ENCODE peak calls at places on chromosomes 13 and 19, in nine cellular contexts. B is effector memory CD8-positive, alpha-beta T cell; V is tibial nerve; D is glutamatergic neuron; S is activated CD4-positive, alpha-beta T cell treated with anti-CD3 and anti-CD28 coated beads, Interleukin-2, amount 50 U/mL, for 48 hours; Q is activated naive CD4-positive, alpha-beta T cell treated with anti-CD3 and anti-CD28 coated beads for 36 hours; T is AG10803; C is HFFc6; H is transverse colon. Y is an unnamed sample.

GRCh38 chr13:36533806-36534205 is 101.5 kb downstream of the CCNA1 start:
- DNase-seq in B (no peak), V (no peak), D (no peak), S (no peak), Q (no peak), T (no peak), C (no peak), H (no peak), Y (no peak)

GRCh38 chr13:72808917-72809500 is 27.1 kb downstream of the PIBF1 start:
- DNase-seq in B (no peak), V (no peak), D (no peak), S (no peak), Q (no peak), T (peak), C (no peak), H (no peak), Y (peak)

GRCh38 chr13:23322353-23323336 is 110.9 kb downstream of the SACS start:
- DNase-seq in B (no peak), V (no peak), D (no peak), S (no peak), Q (no peak), T (peak), C (no peak), H (no peak), Y (no peak)

GRCh38 chr19:6947745-6948144 is 60.4 kb downstream of the ADGRE1 start:
- DNase-seq in B (no peak), V (no peak), D (no peak), S (peak), Q (peak), T (peak), C (peak), H (no peak), Y (no peak)

GRCh38 chr13:73223372-73223781 is 164.6 kb downstream of the KLF5 start:
- DNase-seq in B (no peak), V (no peak), D (no peak), S (peak), Q (peak), T (no peak), C (no peak), H (no peak), Y (no peak)

GRCh38 chr19:45153339-45154063 is 7.3 kb downstream of the NKPD1 start:
- DNase-seq in B (no peak), V (no peak), D (peak), S (peak), Q (peak), T (peak), C (no peak), H (peak), Y (peak)

GRCh38 chr19:10885241-10886169 is 14.2 kb downstream of the CARM1 start:
- DNase-seq in B (no peak), V (no peak), D (no peak), S (no peak), Q (no peak), T (no peak), C (no peak), H (no peak), Y (no peak)

GRCh38 chr13:112545866-112546265 is 42.1 kb downstream of the TUBGCP3 start:
- DNase-seq in B (no peak), V (no peak), D (no peak), S (no peak), Q (no peak), T (peak), C (peak), H (no peak), Y (no peak)

GRCh38 chr19:40907968-40908735 is 26.1 kb upstream of the CYP2A7 start:
- DNase-seq in B (peak), V (no peak), D (peak), S (peak), Q (peak), T (no peak), C (no peak), H (no peak), Y (no peak)

GRCh38 chr13:108981407-108981806 is 352.0 kb downstream of the MYO16 start:
- DNase-seq in B (no peak), V (no peak), D (no peak), S (no peak), Q (no peak), T (no peak), C (no peak), H (no peak), Y (no peak)

GRCh38 chr19:55585658-55586339 is 5.2 kb upstream of the ZNF579 start:
- DNase-seq in B (no peak), V (no peak), D (peak), S (peak), Q (peak), T (peak), C (peak), H (peak), Y (peak)

GRCh38 chr13:107865643-107866006 is 349.7 kb downstream of the LIG4 start:
- DNase-seq in B (no peak), V (no peak), D (no peak), S (no peak), Q (no peak), T (no peak), C (no peak), H (no peak), Y (peak)

GRCh38 chr19:1601613-1602064 is 3.6 kb downstream of the UQCR11 start:
- DNase-seq in B (no peak), V (no peak), D (no peak), S (no peak), Q (no peak), T (no peak), C (no peak), H (no peak), Y (no peak)

GRCh38 chr19:29775575-29775900 is 36.3 kb upstream of the CCNE1 start:
- DNase-seq in B (no peak), V (no peak), D (no peak), S (no peak), Q (no peak), T (no peak), C (no peak), H (no peak), Y (no peak)

GRCh38 chr13:24274452-24274971 is 34.9 kb upstream of the C1QTNF9 start:
- DNase-seq in B (peak), V (no peak), D (no peak), S (peak), Q (peak), T (no peak), C (no peak), H (peak), Y (no peak)

GRCh38 chr19:57888494-57889231 is at the start of gene ZNF814:
- DNase-seq in B (peak), V (peak), D (peak), S (peak), Q (peak), T (peak), C (peak), H (peak), Y (peak)

GRCh38 chr13:31322702-31323101 is 122.9 kb downstream of the B3GLCT start:
- DNase-seq in B (no peak), V (no peak), D (no peak), S (no peak), Q (no peak), T (no peak), C (no peak), H (no peak), Y (no peak)

GRCh38 chr19:18940791-18941627 is at the start of gene HOMER3:
- DNase-seq in B (peak), V (peak), D (peak), S (peak), Q (peak), T (peak), C (peak), H (peak), Y (peak)

Y was measured in SK-N-DZ.